ENCODE peak calls at places on chromosome X, in eight cellular contexts. L is RCC 7860; B is mesendoderm; P is NCI-H774; A is activated CD8-positive, alpha-beta memory T cell treated with anti-CD3 and anti-CD28 coated beads for 48 hours; G is epithelial cell of esophagus; X is ureter; T is Jurkat, Clone E6-1. K is an unnamed sample.

GRCh38 chrX:148634591-148634990 is 134.2 kb downstream of the AFF2 start:
- DNase-seq in G (no peak), P (no peak), B (no peak), A (no peak), L (no peak), X (no peak), T (no peak), K (no peak)

GRCh38 chrX:85503258-85504158 is 124.0 kb upstream of the POF1B start:
- DNase-seq in B (peak; percentile 0), T (no peak), L (no peak), P (no peak), A (no peak), G (peak; percentile 85), X (no peak), K (no peak)

GRCh38 chrX:111338095-111338698 is 67.9 kb upstream of the CAPN6 start:
- DNase-seq in A (no peak), X (no peak), T (no peak), B (no peak), G (no peak), L (no peak), P (no peak), K (no peak)

GRCh38 chrX:151722241-151722846 is 6.5 kb downstream of the FATE1 start:
- DNase-seq in A (no peak), G (peak; percentile 2), T (no peak), P (peak; percentile 46), X (no peak), L (no peak), B (peak; percentile 75), K (peak; percentile 32)

GRCh38 chrX:40147399-40148188 is 49.8 kb upstream of the BCOR start:
- DNase-seq in T (no peak), L (no peak), G (no peak), P (no peak), B (peak; percentile 32), A (no peak), X (no peak), K (no peak)

GRCh38 chrX:17535229-17535628 is 160.2 kb downstream of the NHS start:
- DNase-seq in A (no peak), L (no peak), B (peak; percentile 60), X (no peak), T (peak; percentile 17), G (peak; percentile 28), P (no peak), K (no peak)

GRCh38 chrX:119676949-119677653 is 15.9 kb downstream of the SEPTIN6 start:
- DNase-seq in G (no peak), X (no peak), A (no peak), B (no peak), T (no peak), L (no peak), P (no peak), K (no peak)

GRCh38 chrX:41452565-41452964 is 5.4 kb downstream of the NYX start:
- DNase-seq in P (no peak), X (no peak), B (no peak), L (no peak), G (no peak), T (no peak), A (no peak), K (peak; percentile 9)

GRCh38 chrX:70042399-70043371 is 7.1 kb downstream of the AWAT2 start:
- DNase-seq in P (no peak), A (no peak), G (peak; percentile 63), B (peak; percentile 71), X (peak; percentile 46), L (no peak), T (no peak), K (no peak)

GRCh38 chrX:70452143-70452733 is 7.6 kb downstream of the DLG3 start:
- DNase-seq in A (no peak), L (peak; percentile 19), G (peak; percentile 45), X (peak; percentile 63), B (peak; percentile 64), T (peak; percentile 21), P (peak; percentile 8), K (peak; percentile 26)

GRCh38 chrX:80513620-80514019 is 93.4 kb downstream of the TENT5D start:
- DNase-seq in B (peak; percentile 55), P (no peak), X (no peak), A (no peak), G (no peak), L (no peak), T (no peak), K (no peak)

GRCh38 chrX:341541-342101 is 23.0 kb upstream of the GTPBP6 start:
- DNase-seq in T (no peak), X (no peak), A (no peak), G (no peak), L (no peak), P (no peak), B (no peak), K (no peak)

GRCh38 chrX:132615396-132616131 is 126.7 kb upstream of the MBNL3 start:
- DNase-seq in X (no peak), L (no peak), A (no peak), T (no peak), P (peak; percentile 15), B (peak; percentile 70), G (peak; percentile 79), K (peak; percentile 15)

K was measured in AG10803.